ENCODE peak calls at places on chromosome 2, in seven cellular contexts. L is A549, M is neural crest cell, F is foreskin keratinocyte, K is epithelial cell of esophagus, N is left lung, Y is colonic mucosa. T is an unnamed sample.

GRCh38 chr2:64312622-64312948 is 141.4 kb upstream of the LGALSL start:
- DNase-seq in L (no peak), Y (no peak), F (no peak), M (no peak), N (no peak), K (no peak), T (no peak)

GRCh38 chr2:163348843-163349395 is 386.9 kb downstream of the FIGN start:
- DNase-seq in M (peak; percentile 32), L (peak; percentile 55), N (no peak), F (no peak), Y (peak; percentile 43), K (peak; percentile 7), T (peak; percentile 33)

GRCh38 chr2:151325696-151326095 is 31.7 kb upstream of the TNFAIP6 start:
- DNase-seq in F (no peak), N (no peak), K (no peak), Y (no peak), L (no peak), M (no peak), T (no peak)

GRCh38 chr2:12465631-12466135 is 251.1 kb upstream of the TRIB2 start:
- DNase-seq in N (no peak), Y (no peak), M (no peak), L (no peak), K (no peak), F (no peak), T (no peak)

GRCh38 chr2:207385903-207386302 is 143.9 kb upstream of the CREB1 start:
- DNase-seq in F (no peak), M (no peak), N (no peak), K (peak; percentile 66), L (no peak), Y (no peak), T (no peak)

GRCh38 chr2:204026294-204026693 is 89.7 kb downstream of the ICOS start:
- DNase-seq in F (no peak), N (no peak), Y (no peak), K (no peak), M (no peak), L (no peak), T (no peak)

GRCh38 chr2:107362973-107363372 is 463.7 kb upstream of the RGPD4 start:
- DNase-seq in N (no peak), M (no peak), K (no peak), L (no peak), Y (no peak), F (no peak), T (no peak)

GRCh38 chr2:46311651-46312223 is 14.5 kb downstream of the EPAS1 start:
- DNase-seq in F (no peak), M (no peak), K (no peak), Y (no peak), N (no peak), L (no peak), T (no peak)

GRCh38 chr2:127293386-127293757 is 572 bp downstream of the ERCC3 start:
- DNase-seq in F (peak; percentile 1), L (peak; percentile 13), M (no peak), K (peak; percentile 32), N (no peak), Y (no peak), T (peak; percentile 10)

GRCh38 chr2:60466161-60466702 is 87.2 kb downstream of the BCL11A start:
- DNase-seq in K (peak; percentile 35), L (no peak), Y (no peak), M (no peak), N (no peak), F (no peak), T (no peak)

GRCh38 chr2:12861344-12861942 is 144.7 kb downstream of the TRIB2 start:
- DNase-seq in Y (no peak), L (no peak), N (no peak), F (no peak), K (peak; percentile 85), M (no peak), T (no peak)

GRCh38 chr2:175205523-175205922 is 24.0 kb upstream of the ATP5MC3 start:
- DNase-seq in F (no peak), K (peak; percentile 39), Y (no peak), M (no peak), L (no peak), N (no peak), T (no peak)

GRCh38 chr2:56589820-56590219 is 406.0 kb downstream of the CCDC85A start:
- DNase-seq in L (no peak), N (no peak), M (no peak), F (no peak), K (no peak), Y (no peak), T (no peak)

GRCh38 chr2:143691136-143691535 is 561.9 kb downstream of the ARHGAP15 start:
- DNase-seq in L (no peak), Y (no peak), K (no peak), N (no peak), F (no peak), M (no peak), T (no peak)

GRCh38 chr2:25548587-25548986 is 124.8 kb downstream of the DTNB start:
- DNase-seq in F (no peak), L (no peak), N (no peak), M (no peak), Y (no peak), K (no peak), T (no peak)

GRCh38 chr2:30139131-30139870 is 7.5 kb upstream of the YPEL5 start:
- DNase-seq in M (no peak), K (peak; percentile 87), Y (no peak), L (no peak), F (peak; percentile 72), N (no peak), T (no peak)

GRCh38 chr2:16671760-16672159 is 6.1 kb upstream of the CYRIA start:
- DNase-seq in F (peak; percentile 8), K (peak; percentile 67), N (no peak), Y (no peak), M (no peak), L (no peak), T (no peak)

GRCh38 chr2:71526131-71526530 is 72.8 kb downstream of the DYSF start:
- DNase-seq in L (no peak), M (no peak), K (no peak), F (no peak), Y (no peak), N (no peak), T (no peak)

GRCh38 chr2:73314441-73314840 is 21.1 kb upstream of the EGR4 start:
- DNase-seq in M (no peak), N (no peak), F (no peak), L (no peak), K (no peak), Y (no peak), T (no peak)

DNA sequence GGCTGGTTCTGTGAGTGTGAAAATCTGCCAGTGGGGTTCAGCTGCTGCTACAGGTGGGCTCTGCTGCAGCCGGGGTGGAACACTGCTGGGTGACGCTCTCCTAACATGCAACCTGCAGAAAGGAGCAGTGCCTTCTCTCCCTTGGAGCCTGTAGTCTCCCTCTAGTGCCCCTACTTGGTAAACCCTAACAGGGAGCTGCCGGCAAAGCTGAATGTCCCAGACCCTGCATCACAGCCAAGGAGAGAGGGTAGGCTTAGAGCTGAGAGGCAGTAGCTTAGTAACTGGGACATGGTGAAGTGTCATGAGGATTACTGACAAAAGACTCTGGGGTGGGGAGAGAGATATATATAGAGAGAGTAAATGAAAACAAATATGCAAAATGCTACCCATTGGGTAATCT is 9.8 kb downstream of the NCAPH start:
- DNase-seq in Y (no peak), N (no peak), L (no peak), K (peak; percentile 24), M (no peak), F (no peak), T (no peak)
- TF ChIP-seq CTCF in Y (no peak), N (no peak), L (no peak), K (peak; percentile 18), M (peak; percentile 14), F (peak; percentile 22), T (peak; percentile 13)

DNA sequence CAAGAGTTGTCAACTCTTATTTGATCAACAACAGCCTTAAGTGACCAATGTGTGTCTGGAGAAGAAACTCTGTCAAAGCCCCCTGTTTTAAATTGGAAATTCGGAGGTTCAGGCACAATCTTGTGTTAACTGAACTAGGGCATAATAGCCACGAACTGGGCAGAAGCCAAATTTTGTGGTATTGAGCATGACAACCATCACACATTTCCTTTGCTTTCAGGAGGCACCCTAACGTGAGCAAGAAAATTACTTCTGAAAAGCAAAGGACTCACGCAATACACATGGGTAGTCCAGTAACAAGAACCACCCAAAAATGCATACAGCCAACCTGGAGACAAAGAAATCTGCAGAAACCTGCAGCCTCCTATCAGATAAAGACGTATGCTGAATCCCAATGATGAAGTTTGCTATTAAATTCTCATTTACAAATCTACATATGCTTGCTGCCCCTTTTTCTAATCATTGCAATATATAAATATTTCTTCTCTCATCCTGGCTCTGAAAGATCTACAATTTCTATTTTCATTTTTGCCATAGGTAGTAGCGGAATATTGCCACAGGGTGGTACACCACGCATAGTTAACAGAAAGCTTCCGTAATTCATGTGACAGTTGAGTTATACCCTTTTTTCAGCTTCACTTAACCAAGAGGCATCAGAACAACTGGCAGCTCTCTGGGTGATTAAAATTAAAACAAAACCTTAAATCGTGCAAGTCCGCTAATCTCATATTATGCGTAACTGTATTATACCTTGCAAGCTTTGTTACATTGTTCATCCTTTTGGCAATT is 495.8 kb downstream of the NRXN1 start:
- DNase-seq in Y (no peak), K (peak; percentile 50), N (no peak), F (no peak), M (peak; percentile 26), L (no peak), T (peak; percentile 12)
- TF ChIP-seq CTCF in Y (no peak), K (peak; percentile 62), N (no peak), F (peak; percentile 87), M (peak; percentile 86), L (peak; percentile 51), T (peak; percentile 80)

DNA sequence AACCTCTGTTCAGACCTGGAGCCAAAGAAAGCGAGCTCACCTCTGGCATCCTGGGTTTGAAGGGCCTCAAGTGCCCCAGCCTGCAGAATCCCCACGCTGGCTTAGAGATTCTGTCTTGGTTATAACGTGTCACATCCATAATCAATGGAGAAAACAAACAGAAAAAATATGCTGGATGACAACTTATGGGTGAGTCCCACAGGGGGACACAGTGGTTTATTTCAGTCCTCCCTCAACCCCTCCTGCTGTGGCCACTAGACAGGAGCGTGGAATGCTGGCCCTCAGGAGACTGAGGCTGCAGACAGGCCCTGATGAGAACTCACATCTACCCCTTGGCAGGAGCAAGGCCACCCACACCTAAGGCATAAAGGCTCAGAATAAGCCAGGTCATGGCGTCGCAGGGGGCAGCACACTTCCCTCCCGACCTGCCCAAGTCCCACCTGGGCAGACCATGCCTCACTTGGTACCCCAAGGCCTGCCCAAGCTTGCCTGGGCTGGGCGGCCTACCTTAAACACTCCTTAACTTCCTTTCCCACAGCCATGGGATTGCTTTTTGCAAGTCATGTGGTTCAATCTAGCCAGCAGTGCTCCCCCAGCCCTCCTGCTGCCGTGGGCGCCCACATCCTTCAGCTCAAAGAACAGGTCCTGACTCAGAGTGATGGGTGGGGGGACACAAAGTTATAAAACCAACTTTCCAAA is 19.9 kb downstream of the COX7A2L start:
- DNase-seq in N (no peak), F (no peak), L (no peak), Y (no peak), M (no peak), K (no peak), T (no peak)
- TF ChIP-seq CTCF in N (no peak), F (no peak), L (no peak), Y (no peak), M (no peak), K (no peak), T (no peak)

DNA sequence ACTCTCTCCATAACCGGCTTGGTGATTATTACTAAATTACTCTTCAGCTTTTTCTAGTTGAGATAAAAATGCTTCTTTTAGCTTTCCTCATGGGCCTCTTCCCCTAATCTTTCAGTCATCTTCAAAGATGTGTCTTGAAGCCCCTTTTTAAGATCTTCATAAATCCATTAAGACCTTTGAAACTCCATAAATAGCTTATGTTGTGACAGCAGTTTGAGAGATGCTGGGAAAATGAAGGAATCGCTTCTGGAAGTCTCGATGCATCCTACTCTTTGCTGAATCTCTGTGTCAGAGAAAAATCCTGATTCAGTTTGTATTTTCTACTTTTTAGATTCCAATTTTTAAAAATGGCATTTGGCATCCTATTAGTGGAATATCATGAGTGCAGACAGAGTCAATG is 13.0 kb downstream of the SCYGR4 start:
- DNase-seq in N (no peak), F (no peak), K (no peak), Y (no peak), M (no peak), L (no peak), T (no peak)
- TF ChIP-seq CTCF in N (no peak), F (no peak), K (no peak), Y (no peak), M (no peak), L (no peak), T (no peak)

T was measured in nephron progenitor cell.